ENCODE peak calls at places on chromosomes 12 and 14, in eight cellular contexts. W, X, Y, K, P, R, B and L are unnamed samples.

GRCh38 chr12:4496145-4496838 is 42.4 kb upstream of the RAD51AP1 start:
- DNase-seq in P (no peak), R (no peak), Y (no peak), B (no peak), K (no peak), W (no peak), X (no peak), L (no peak)

GRCh38 chr12:6852651-6853354 is 853 bp downstream of the USP5 start:
- DNase-seq in Y (peak), R (no peak), W (no peak), B (no peak), K (no peak), P (peak), X (no peak), L (peak)

GRCh38 chr12:59164991-59165718 is 244.9 kb upstream of the LRIG3 start:
- DNase-seq in Y (peak), R (no peak), K (peak), P (peak), W (no peak), B (no peak), X (peak), L (peak)

GRCh38 chr12:85641796-85642195 is 194.4 kb downstream of the RASSF9 start:
- DNase-seq in P (peak), W (no peak), Y (no peak), B (no peak), X (no peak), K (no peak), R (no peak), L (no peak)

GRCh38 chr12:62930546-62931425 is 4.2 kb downstream of the PPM1H start:
- DNase-seq in Y (no peak), R (no peak), B (no peak), P (peak), K (no peak), X (no peak), W (no peak), L (no peak)

GRCh38 chr12:94704452-94704871 is 54.1 kb upstream of the TMCC3 start:
- DNase-seq in R (no peak), K (peak), P (peak), Y (no peak), B (no peak), X (no peak), W (no peak), L (peak)

GRCh38 chr12:29961231-29961630 is 177.5 kb upstream of the TMTC1 start:
- DNase-seq in B (no peak), X (no peak), P (no peak), R (no peak), K (no peak), Y (no peak), W (no peak), L (no peak)

GRCh38 chr12:88896958-88897357 is 316.7 kb upstream of the KITLG start:
- DNase-seq in X (no peak), B (no peak), Y (no peak), K (peak), P (peak), W (no peak), R (no peak), L (no peak)

GRCh38 chr14:105059917-105060565 is 5.2 kb downstream of the GPR132 start:
- DNase-seq in Y (no peak), P (no peak), K (no peak), X (no peak), W (no peak), B (no peak), R (no peak), L (no peak)

GRCh38 chr12:1391722-1392121 is 202.7 kb downstream of the FBXL14 start:
- DNase-seq in K (no peak), B (no peak), X (peak), R (no peak), P (no peak), W (no peak), Y (no peak), L (no peak)

GRCh38 chr14:69190191-69190590 is 1.1 kb upstream of the EXD2 start:
- DNase-seq in R (no peak), K (no peak), W (no peak), X (no peak), B (no peak), Y (no peak), P (no peak), L (no peak)

GRCh38 chr12:7017870-7018349 is 366 bp downstream of the LPCAT3 start:
- DNase-seq in K (no peak), Y (no peak), R (no peak), X (no peak), B (no peak), P (no peak), W (no peak), L (peak)

GRCh38 chr12:6684609-6685008 is 4.6 kb downstream of the ZNF384 start:
- DNase-seq in W (no peak), X (peak), K (no peak), B (peak), R (peak), Y (peak), P (no peak), L (no peak)

GRCh38 chr12:46221255-46222128 is 47.4 kb downstream of the SLC38A1 start:
- DNase-seq in Y (no peak), B (no peak), P (peak), K (no peak), R (no peak), X (no peak), W (no peak), L (no peak)

GRCh38 chr14:33686218-33686617 is 264.7 kb downstream of the EGLN3 start:
- DNase-seq in R (no peak), W (no peak), X (no peak), Y (peak), P (peak), B (no peak), K (no peak), L (peak)

GRCh38 chr12:46179693-46180452 is 89.0 kb downstream of the SLC38A1 start:
- DNase-seq in W (no peak), R (no peak), X (no peak), K (no peak), B (no peak), P (no peak), Y (no peak), L (no peak)

GRCh38 chr12:46557539-46558373 is 185.2 kb upstream of the SLC38A2 start:
- DNase-seq in P (peak), Y (no peak), B (no peak), X (no peak), K (no peak), R (no peak), W (no peak), L (no peak)

GRCh38 chr14:75431827-75432226 is 4.0 kb downstream of the JDP2 start:
- DNase-seq in K (no peak), W (no peak), X (no peak), B (no peak), P (no peak), Y (no peak), R (no peak), L (no peak)

GRCh38 chr12:9148926-9149325 is 33.2 kb upstream of the A2M start:
- DNase-seq in B (no peak), Y (no peak), P (no peak), K (no peak), X (no peak), W (no peak), R (no peak), L (no peak)

GRCh38 chr12:90299121-90299520 is 590.5 kb upstream of the ATP2B1 start:
- DNase-seq in B (no peak), Y (no peak), X (no peak), W (no peak), K (no peak), R (peak), P (no peak), L (no peak)